ENCODE peak calls at places on chromosome 1, in six cellular contexts. A, K, U, R, B and P are unnamed samples.

GRCh38 chr1:211762206-211762605 is 68.4 kb downstream of the LPGAT1 start:
- DNase-seq in R (no peak), U (no peak), A (no peak), B (no peak), K (no peak), P (no peak)

GRCh38 chr1:166695115-166695514 is 144.2 kb upstream of the POGK start:
- DNase-seq in R (no peak), B (no peak), U (no peak), A (no peak), K (no peak), P (no peak)

GRCh38 chr1:109788695-109789521 is 25.2 kb upstream of the EPS8L3 start:
- DNase-seq in R (peak), A (no peak), U (peak), B (peak), K (peak), P (no peak)

GRCh38 chr1:37238376-37239224 is 204.3 kb upstream of the GRIK3 start:
- DNase-seq in A (no peak), K (peak), U (no peak), B (peak), R (no peak), P (no peak)

GRCh38 chr1:10632691-10633090 is 157.9 kb downstream of the PEX14 start:
- DNase-seq in A (no peak), B (no peak), R (no peak), K (no peak), U (no peak), P (no peak)

GRCh38 chr1:36731226-36732037 is 248.7 kb upstream of the CSF3R start:
- DNase-seq in U (no peak), K (peak), B (no peak), A (no peak), R (no peak), P (no peak)

GRCh38 chr1:231000201-231000600 is 21.3 kb downstream of the ARV1 start:
- DNase-seq in B (no peak), U (no peak), K (no peak), A (no peak), R (no peak), P (no peak)

GRCh38 chr1:241639653-241640148 is 468 bp downstream of the CHML start:
- DNase-seq in R (peak), K (peak), B (peak), U (peak), A (no peak), P (no peak)

GRCh38 chr1:93446837-93447451 is 974 bp upstream of the FNBP1L start:
- DNase-seq in K (no peak), R (no peak), U (no peak), A (no peak), B (no peak), P (no peak)

GRCh38 chr1:205226868-205227583 is 720 bp upstream of the TMCC2 start:
- DNase-seq in B (no peak), K (no peak), R (peak), A (peak), U (no peak), P (no peak)

GRCh38 chr1:47992720-47993119 is 4.5 kb downstream of the TRABD2B start:
- DNase-seq in R (no peak), A (no peak), K (peak), U (peak), B (no peak), P (no peak)

GRCh38 chr1:65491472-65491871 is 71.0 kb downstream of the LEPR start:
- DNase-seq in B (no peak), U (no peak), A (no peak), K (no peak), R (no peak), P (no peak)

GRCh38 chr1:31786366-31787060 is 22.4 kb upstream of the ADGRB2 start:
- DNase-seq in B (no peak), U (peak), K (no peak), R (no peak), A (no peak), P (no peak)

GRCh38 chr1:218294531-218294930 is 9.4 kb downstream of the RRP15 start:
- DNase-seq in U (no peak), B (no peak), A (peak), R (no peak), K (peak), P (no peak)

GRCh38 chr1:25020851-25021585 is 90.9 kb upstream of the RUNX3 start:
- DNase-seq in R (no peak), A (no peak), B (no peak), U (peak), K (no peak), P (no peak)

GRCh38 chr1:28582248-28582615 is 9.8 kb upstream of the RAB42 start:
- DNase-seq in A (no peak), R (no peak), U (no peak), K (no peak), B (no peak), P (no peak)
- H2BK5ac ChIP-seq in A (peak), R (peak), U (no peak), K (no peak), B (peak), P (peak)

DNA sequence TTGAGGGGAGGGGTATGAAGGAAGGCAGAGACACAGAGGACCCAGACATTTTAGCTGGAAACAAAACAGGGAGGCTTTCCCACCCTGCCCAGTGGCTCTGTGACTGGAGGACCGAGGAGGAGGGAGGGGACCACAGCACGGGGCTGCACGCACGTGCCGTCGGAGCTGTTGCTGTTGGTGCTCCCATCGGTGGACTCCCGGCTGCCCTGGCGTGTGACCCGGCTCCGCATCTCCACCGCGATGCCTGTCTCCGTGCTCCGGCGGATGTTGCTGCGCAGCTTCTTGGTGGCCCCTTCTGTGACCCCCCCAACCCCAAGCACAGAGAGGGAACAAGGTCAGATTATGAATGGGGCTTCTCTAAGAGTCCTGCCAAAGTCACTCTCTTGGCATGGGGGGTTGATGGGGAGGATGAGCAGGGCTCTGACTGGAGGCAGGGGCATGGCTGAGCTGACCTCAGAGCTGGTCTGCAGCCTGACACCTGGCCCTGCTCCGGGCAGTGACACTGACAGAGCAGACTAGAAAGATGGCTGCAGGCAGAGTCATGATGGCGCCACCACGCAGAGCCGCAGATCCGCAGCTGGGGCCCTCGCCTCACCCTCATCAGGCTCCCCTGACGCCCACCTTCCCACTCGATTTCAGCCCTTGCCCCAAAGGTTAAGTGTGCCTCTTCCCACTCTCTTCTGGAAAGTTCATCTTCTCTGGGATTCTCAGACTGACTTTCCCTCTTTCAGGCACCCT is 29.6 kb downstream of the RIMS3 start:
- DNase-seq in B (no peak), R (no peak), A (no peak), K (no peak), U (no peak), P (no peak)
- H3K27ac ChIP-seq in B (no peak), R (no peak), A (no peak), K (no peak), U (no peak), P (no peak)

GRCh38 chr1:61427516-61427915 is 297.4 kb downstream of the TM2D1 start:
- DNase-seq in U (no peak), R (no peak), K (no peak), B (no peak), A (no peak), P (no peak)
- H2BK15ac ChIP-seq in U (no peak), R (no peak), K (no peak), B (no peak), A (no peak), P (no peak)

GRCh38 chr1:225755668-225756294 is 21.8 kb upstream of the SRP9 start:
- DNase-seq in U (no peak), R (no peak), B (no peak), A (no peak), K (no peak), P (no peak)
- H2BK5ac ChIP-seq in U (no peak), R (no peak), B (no peak), A (peak), K (no peak), P (no peak)

GRCh38 chr1:202255343-202255742 is 61.7 kb downstream of the LGR6 start:
- DNase-seq in R (peak), U (no peak), B (no peak), K (no peak), A (peak), P (no peak)
- H3K27ac ChIP-seq in R (no peak), U (no peak), B (no peak), K (no peak), A (no peak), P (no peak)

DNA sequence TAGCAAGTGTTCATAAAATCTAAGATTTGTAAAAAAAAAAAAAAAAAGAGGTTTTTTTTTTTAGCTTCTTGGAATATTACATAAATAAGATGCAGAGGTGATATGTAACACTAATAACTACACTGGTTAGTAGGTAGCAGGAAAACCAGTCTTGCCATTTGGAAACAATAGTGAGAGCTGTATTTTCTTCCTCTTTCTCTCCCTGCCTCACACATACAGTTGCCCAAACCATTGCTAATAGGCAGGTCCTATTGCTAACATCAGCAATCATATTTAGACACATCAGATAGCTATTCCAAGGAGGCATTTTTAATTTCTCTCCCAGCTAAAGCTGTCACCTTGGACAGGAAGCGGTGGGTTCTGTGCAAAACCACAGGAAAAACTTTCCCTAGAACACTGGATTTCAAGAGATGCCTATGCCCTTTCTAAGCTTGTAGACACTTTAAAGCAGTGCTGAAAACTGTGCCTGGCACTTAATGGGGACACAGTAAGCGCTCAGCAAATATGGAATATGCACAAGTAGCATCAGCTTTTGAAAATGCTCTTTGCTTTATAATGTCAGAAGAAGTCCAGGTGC is 50.8 kb upstream of the TARBP1 start:
- DNase-seq in K (no peak), R (no peak), A (no peak), B (no peak), U (no peak), P (no peak)
- H2BK15ac ChIP-seq in K (no peak), R (no peak), A (no peak), B (no peak), U (no peak), P (no peak)

GRCh38 chr1:160726498-160727391 is 12.3 kb upstream of the SLAMF7 start:
- DNase-seq in B (peak), A (peak), R (peak), K (peak), U (peak), P (peak)

GRCh38 chr1:160722726-160723125 is 11.1 kb upstream of the CD48 start:
- DNase-seq in U (no peak), B (no peak), R (no peak), K (no peak), A (no peak), P (no peak)

GRCh38 chr1:160723332-160723731 is 11.7 kb upstream of the CD48 start:
- DNase-seq in U (no peak), R (no peak), A (no peak), B (no peak), K (no peak), P (no peak)

GRCh38 chr1:160724445-160725242 is 13.0 kb upstream of the CD48 start:
- DNase-seq in U (no peak), B (no peak), R (no peak), K (peak), A (no peak), P (no peak)

DNA sequence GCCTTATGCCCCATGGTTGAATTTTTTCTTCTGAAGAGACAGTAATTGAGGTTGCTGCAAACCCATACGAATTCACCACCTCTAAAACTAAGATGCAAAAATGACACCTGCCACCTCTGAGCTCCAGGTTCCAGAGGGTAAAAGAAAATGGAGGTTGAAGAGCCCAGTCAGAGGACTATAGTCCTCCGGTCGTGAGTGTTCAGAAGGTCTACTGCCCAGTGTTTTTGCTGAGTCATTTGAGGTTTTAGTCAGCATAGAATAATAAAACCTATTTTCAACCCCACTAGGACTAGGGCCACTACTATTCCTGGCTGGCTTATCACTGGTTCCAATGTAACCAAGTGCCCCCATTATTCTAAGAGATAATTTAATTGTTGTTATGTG is 12.9 kb upstream of the SLAMF7 start:
- DNase-seq in R (peak), A (no peak), B (no peak), K (no peak), U (no peak), P (no peak)
- H2BK5ac ChIP-seq in R (no peak), A (no peak), B (no peak), K (peak), U (no peak), P (no peak)